ENCODE peak calls at places on chromosomes 6 and 20, in six cellular contexts. One of them, this sample, is unnamed.

GRCh38 chr6:72619883-72620696 is 1.8 kb upstream of the KCNQ5 start:
- DNase-seq in NCI-H510A treated with DMSO at 0.1 percent for 48 hours: peak; percentile 24
- DNase-seq in HEK293T: no peak
- DNase-seq in activated T-cell treated with anti-CD3 and anti-CD28 coated beads for 24 hours: peak; percentile 78
- DNase-seq in T-helper 2 cell: peak; percentile 78
- DNase-seq in T-helper 9 cell: peak; percentile 14
- DNase-seq in this sample: peak; percentile 55

GRCh38 chr6:40947876-40948514 is 91.0 kb downstream of the UNC5CL start:
- DNase-seq in T-helper 2 cell: peak; percentile 78
- DNase-seq in NCI-H510A treated with DMSO at 0.1 percent for 48 hours: no peak
- DNase-seq in HEK293T: no peak
- DNase-seq in T-helper 9 cell: no peak
- DNase-seq in activated T-cell treated with anti-CD3 and anti-CD28 coated beads for 24 hours: no peak
- DNase-seq in this sample: no peak

GRCh38 chr20:14234666-14235295 is 102.6 kb downstream of the FLRT3 start:
- DNase-seq in T-helper 9 cell: no peak
- DNase-seq in NCI-H510A treated with DMSO at 0.1 percent for 48 hours: no peak
- DNase-seq in HEK293T: no peak
- DNase-seq in activated T-cell treated with anti-CD3 and anti-CD28 coated beads for 24 hours: no peak
- DNase-seq in T-helper 2 cell: no peak
- DNase-seq in this sample: no peak

GRCh38 chr6:36719126-36719525 is 21.5 kb downstream of the RAB44 start:
- DNase-seq in HEK293T: no peak
- DNase-seq in NCI-H510A treated with DMSO at 0.1 percent for 48 hours: no peak
- DNase-seq in T-helper 9 cell: no peak
- DNase-seq in activated T-cell treated with anti-CD3 and anti-CD28 coated beads for 24 hours: no peak
- DNase-seq in T-helper 2 cell: no peak
- DNase-seq in this sample: no peak

GRCh38 chr6:117531758-117532276 is 49.3 kb downstream of the DCBLD1 start:
- DNase-seq in T-helper 9 cell: no peak
- DNase-seq in T-helper 2 cell: no peak
- DNase-seq in activated T-cell treated with anti-CD3 and anti-CD28 coated beads for 24 hours: no peak
- DNase-seq in NCI-H510A treated with DMSO at 0.1 percent for 48 hours: no peak
- DNase-seq in HEK293T: no peak
- DNase-seq in this sample: no peak

GRCh38 chr20:46696791-46697279 is 7.6 kb upstream of the TP53RK start:
- DNase-seq in T-helper 9 cell: no peak
- DNase-seq in activated T-cell treated with anti-CD3 and anti-CD28 coated beads for 24 hours: no peak
- DNase-seq in NCI-H510A treated with DMSO at 0.1 percent for 48 hours: no peak
- DNase-seq in HEK293T: no peak
- DNase-seq in T-helper 2 cell: no peak
- DNase-seq in this sample: no peak

GRCh38 chr20:51861726-51862466 is 59.6 kb upstream of the SALL4 start:
- DNase-seq in HEK293T: no peak
- DNase-seq in activated T-cell treated with anti-CD3 and anti-CD28 coated beads for 24 hours: no peak
- DNase-seq in NCI-H510A treated with DMSO at 0.1 percent for 48 hours: no peak
- DNase-seq in T-helper 2 cell: no peak
- DNase-seq in T-helper 9 cell: no peak
- DNase-seq in this sample: no peak

GRCh38 chr20:20466341-20466879 is 98.5 kb downstream of the INSM1 start:
- DNase-seq in activated T-cell treated with anti-CD3 and anti-CD28 coated beads for 24 hours: no peak
- DNase-seq in T-helper 9 cell: no peak
- DNase-seq in T-helper 2 cell: peak; percentile 70
- DNase-seq in HEK293T: no peak
- DNase-seq in NCI-H510A treated with DMSO at 0.1 percent for 48 hours: peak; percentile 37
- DNase-seq in this sample: no peak

GRCh38 chr6:52724406-52725121 is 38.7 kb downstream of the GSTA2 start:
- DNase-seq in T-helper 2 cell: peak; percentile 65
- DNase-seq in NCI-H510A treated with DMSO at 0.1 percent for 48 hours: peak; percentile 97
- DNase-seq in activated T-cell treated with anti-CD3 and anti-CD28 coated beads for 24 hours: peak; percentile 36
- DNase-seq in HEK293T: peak; percentile 83
- DNase-seq in T-helper 9 cell: peak; percentile 26
- DNase-seq in this sample: peak; percentile 12

GRCh38 chr6:139474145-139475108 is 100.0 kb upstream of the CITED2 start:
- DNase-seq in T-helper 2 cell: peak; percentile 49
- DNase-seq in NCI-H510A treated with DMSO at 0.1 percent for 48 hours: no peak
- DNase-seq in HEK293T: peak; percentile 29
- DNase-seq in activated T-cell treated with anti-CD3 and anti-CD28 coated beads for 24 hours: no peak
- DNase-seq in T-helper 9 cell: no peak
- DNase-seq in this sample: no peak

GRCh38 chr6:74044417-74045096 is 348.6 kb downstream of the CD109 start:
- DNase-seq in HEK293T: no peak
- DNase-seq in NCI-H510A treated with DMSO at 0.1 percent for 48 hours: no peak
- DNase-seq in activated T-cell treated with anti-CD3 and anti-CD28 coated beads for 24 hours: no peak
- DNase-seq in T-helper 9 cell: no peak
- DNase-seq in T-helper 2 cell: no peak
- DNase-seq in this sample: no peak

GRCh38 chr6:42448391-42448790 is 3.3 kb downstream of the TRERF1 start:
- DNase-seq in HEK293T: no peak
- DNase-seq in NCI-H510A treated with DMSO at 0.1 percent for 48 hours: no peak
- DNase-seq in T-helper 2 cell: no peak
- DNase-seq in activated T-cell treated with anti-CD3 and anti-CD28 coated beads for 24 hours: no peak
- DNase-seq in T-helper 9 cell: no peak
- DNase-seq in this sample: no peak

GRCh38 chr6:118748311-118749062 is 97.1 kb upstream of the CEP85L start:
- DNase-seq in NCI-H510A treated with DMSO at 0.1 percent for 48 hours: peak; percentile 74
- DNase-seq in HEK293T: no peak
- DNase-seq in activated T-cell treated with anti-CD3 and anti-CD28 coated beads for 24 hours: no peak
- DNase-seq in T-helper 9 cell: no peak
- DNase-seq in T-helper 2 cell: no peak
- DNase-seq in this sample: no peak

GRCh38 chr6:36692861-36693702 is 4.5 kb upstream of the RAB44 start:
- DNase-seq in activated T-cell treated with anti-CD3 and anti-CD28 coated beads for 24 hours: no peak
- DNase-seq in NCI-H510A treated with DMSO at 0.1 percent for 48 hours: no peak
- DNase-seq in T-helper 9 cell: no peak
- DNase-seq in HEK293T: no peak
- DNase-seq in T-helper 2 cell: no peak
- DNase-seq in this sample: no peak

GRCh38 chr20:62183426-62184142 is 756 bp downstream of the MTG2 start:
- DNase-seq in NCI-H510A treated with DMSO at 0.1 percent for 48 hours: no peak
- DNase-seq in activated T-cell treated with anti-CD3 and anti-CD28 coated beads for 24 hours: no peak
- DNase-seq in HEK293T: no peak
- DNase-seq in T-helper 9 cell: no peak
- DNase-seq in T-helper 2 cell: no peak
- DNase-seq in this sample: no peak

GRCh38 chr6:144346719-144347446 is 61.7 kb downstream of the UTRN start:
- DNase-seq in T-helper 2 cell: peak; percentile 67
- DNase-seq in T-helper 9 cell: no peak
- DNase-seq in activated T-cell treated with anti-CD3 and anti-CD28 coated beads for 24 hours: no peak
- DNase-seq in HEK293T: no peak
- DNase-seq in NCI-H510A treated with DMSO at 0.1 percent for 48 hours: no peak
- DNase-seq in this sample: no peak

GRCh38 chr20:2151805-2152727 is 50.4 kb downstream of the STK35 start:
- DNase-seq in HEK293T: no peak
- DNase-seq in T-helper 2 cell: no peak
- DNase-seq in T-helper 9 cell: no peak
- DNase-seq in activated T-cell treated with anti-CD3 and anti-CD28 coated beads for 24 hours: no peak
- DNase-seq in NCI-H510A treated with DMSO at 0.1 percent for 48 hours: no peak
- DNase-seq in this sample: no peak

GRCh38 chr6:111874030-111874425 is 776 bp upstream of the FYN start:
- DNase-seq in HEK293T: no peak
- DNase-seq in activated T-cell treated with anti-CD3 and anti-CD28 coated beads for 24 hours: peak; percentile 64
- DNase-seq in T-helper 2 cell: peak; percentile 85
- DNase-seq in T-helper 9 cell: peak; percentile 52
- DNase-seq in NCI-H510A treated with DMSO at 0.1 percent for 48 hours: no peak
- DNase-seq in this sample: peak; percentile 56

GRCh38 chr6:114541794-114542193 is 199.0 kb upstream of the HS3ST5 start:
- DNase-seq in T-helper 2 cell: no peak
- DNase-seq in T-helper 9 cell: no peak
- DNase-seq in activated T-cell treated with anti-CD3 and anti-CD28 coated beads for 24 hours: no peak
- DNase-seq in NCI-H510A treated with DMSO at 0.1 percent for 48 hours: no peak
- DNase-seq in HEK293T: no peak
- DNase-seq in this sample: no peak

GRCh38 chr6:150881911-150882481 is 16.5 kb downstream of the MTHFD1L start:
- DNase-seq in HEK293T: no peak
- DNase-seq in T-helper 2 cell: peak; percentile 71
- DNase-seq in NCI-H510A treated with DMSO at 0.1 percent for 48 hours: no peak
- DNase-seq in T-helper 9 cell: no peak
- DNase-seq in activated T-cell treated with anti-CD3 and anti-CD28 coated beads for 24 hours: no peak
- DNase-seq in this sample: no peak